ENCODE peak calls at places on chromosome 22, in four cellular contexts. R is progenitor cell of endocrine pancreas; Z is effector CD4-positive, alpha-beta T cell; H is substantia nigra. P is an unnamed sample.

GRCh38 chr22:42608481-42609361 is 6.0 kb downstream of the POLDIP3 start:
- DNase-seq in R (no peak), Z (no peak), H (peak), P (no peak)

GRCh38 chr22:48758021-48758561 is 1069.6 kb downstream of the BRD1 start:
- DNase-seq in Z (no peak), R (peak), H (no peak), P (no peak)

GRCh38 chr22:42743501-42743991 is 22.9 kb upstream of the A4GALT start:
- DNase-seq in H (no peak), Z (no peak), R (no peak), P (no peak)

GRCh38 chr22:46135611-46136538 is 14.5 kb upstream of the PPARA start:
- DNase-seq in H (no peak), Z (no peak), R (no peak), P (no peak)

GRCh38 chr22:20624161-20624616 is 116.8 kb downstream of the MED15 start:
- DNase-seq in R (no peak), H (no peak), Z (no peak), P (no peak)

GRCh38 chr22:17888855-17889254 is 114.6 kb upstream of the BID start:
- DNase-seq in H (no peak), Z (no peak), R (no peak), P (no peak)

GRCh38 chr22:35708453-35708852 is 9.2 kb upstream of the APOL5 start:
- DNase-seq in H (no peak), Z (no peak), R (no peak), P (no peak)

GRCh38 chr22:45435544-45436139 is 22.1 kb downstream of the RIBC2 start:
- DNase-seq in Z (peak), H (peak), R (peak), P (peak)

P was measured in naive thymus-derived CD8-positive, alpha-beta T cell.